ENCODE peak calls at places on chromosome 14, in eight cellular contexts. F, Q, Z, C, B, W, A and P are unnamed samples.

GRCh38 chr14:36091096-36091495 is 85.4 kb downstream of the PTCSC3 start:
- DNase-seq in F (no peak), Q (no peak), Z (peak; percentile 68), C (peak; percentile 84), B (no peak), W (peak; percentile 86), A (no peak), P (no peak)

GRCh38 chr14:86714153-86714552 is 1184.2 kb downstream of the FLRT2 start:
- DNase-seq in F (no peak), Q (no peak), Z (no peak), C (no peak), B (no peak), W (no peak), A (no peak), P (no peak)

GRCh38 chr14:73786942-73787759 is 64.5 kb upstream of the PTGR2 start:
- DNase-seq in F (no peak), Q (peak; percentile 62), Z (no peak), C (no peak), B (peak; percentile 65), W (peak; percentile 71), A (peak; percentile 68), P (peak; percentile 79)

GRCh38 chr14:96268426-96269358 is 12.7 kb downstream of the BDKRB1 start:
- DNase-seq in F (peak; percentile 84), Q (no peak), Z (peak; percentile 88), C (peak; percentile 58), B (no peak), W (peak; percentile 84), A (no peak), P (peak; percentile 19)

GRCh38 chr14:24339284-24340151 is at the start of gene RIPK3:
- DNase-seq in F (peak; percentile 86), Q (peak; percentile 69), Z (no peak), C (no peak), B (no peak), W (no peak), A (peak; percentile 82), P (peak; percentile 56)

GRCh38 chr14:38669027-38669426 is 413.1 kb upstream of the CLEC14A start:
- DNase-seq in F (no peak), Q (no peak), Z (no peak), C (no peak), B (no peak), W (no peak), A (no peak), P (no peak)

GRCh38 chr14:104246401-104247335 is 108.3 kb downstream of the KIF26A start:
- DNase-seq in F (peak; percentile 53), Q (no peak), Z (no peak), C (no peak), B (no peak), W (peak; percentile 49), A (no peak), P (no peak)

GRCh38 chr14:67517083-67517482 is 16.0 kb upstream of the PLEKHH1 start:
- DNase-seq in F (no peak), Q (no peak), Z (no peak), C (no peak), B (peak; percentile 33), W (peak; percentile 66), A (no peak), P (peak; percentile 49)

GRCh38 chr14:22122227-22123187 is 448.9 kb upstream of the OR4E1 start:
- DNase-seq in F (no peak), Q (peak; percentile 37), Z (no peak), C (no peak), B (no peak), W (no peak), A (peak; percentile 45), P (no peak)

GRCh38 chr14:74917646-74918081 is 5.4 kb downstream of the RPS6KL1 start:
- DNase-seq in F (no peak), Q (no peak), Z (no peak), C (no peak), B (no peak), W (no peak), A (no peak), P (peak; percentile 66)

GRCh38 chr14:53615254-53615653 is 341.4 kb downstream of the BMP4 start:
- DNase-seq in F (no peak), Q (no peak), Z (no peak), C (no peak), B (no peak), W (no peak), A (no peak), P (no peak)

GRCh38 chr14:23831591-23831990 is 122.0 kb upstream of the DHRS4 start:
- DNase-seq in F (no peak), Q (no peak), Z (no peak), C (no peak), B (no peak), W (no peak), A (peak; percentile 46), P (no peak)

GRCh38 chr14:96978525-96979272 is 181.5 kb downstream of the VRK1 start:
- DNase-seq in F (no peak), Q (no peak), Z (no peak), C (no peak), B (no peak), W (peak; percentile 24), A (no peak), P (no peak)

GRCh38 chr14:32372154-32372553 is 43.1 kb downstream of the AKAP6 start:
- DNase-seq in F (no peak), Q (no peak), Z (peak; percentile 87), C (no peak), B (no peak), W (no peak), A (no peak), P (no peak)

GRCh38 chr14:47948981-47949380 is 273.6 kb upstream of the MDGA2 start:
- DNase-seq in F (no peak), Q (no peak), Z (no peak), C (no peak), B (no peak), W (no peak), A (no peak), P (no peak)